ENCODE peak calls at places on chromosome 14, in eight cellular contexts. One of them, this sample, is unnamed.

GRCh38 chr14:90472632-90473031 is 75.8 kb downstream of the CALM1 start:
- DNase-seq in pancreas: no peak
- DNase-seq in activated CD4-positive, alpha-beta T cell treated with anti-CD3 and anti-CD28 coated beads, Interleukin-2, amount 50 U/mL, for 48 hours: no peak
- DNase-seq in fibroblast of pulmonary artery: no peak
- DNase-seq in dermis blood vessel endothelial cell: no peak
- DNase-seq in nephron progenitor cell: no peak
- DNase-seq in glutamatergic neuron: no peak
- DNase-seq in activated CD8-positive, alpha-beta memory T cell treated with anti-CD3 and anti-CD28 coated beads for 4 hours: no peak
- DNase-seq in this sample: no peak

GRCh38 chr14:52033131-52033642 is 35.7 kb downstream of the NID2 start:
- DNase-seq in pancreas: no peak
- DNase-seq in activated CD4-positive, alpha-beta T cell treated with anti-CD3 and anti-CD28 coated beads, Interleukin-2, amount 50 U/mL, for 48 hours: no peak
- DNase-seq in fibroblast of pulmonary artery: no peak
- DNase-seq in dermis blood vessel endothelial cell: no peak
- DNase-seq in nephron progenitor cell: no peak
- DNase-seq in glutamatergic neuron: no peak
- DNase-seq in activated CD8-positive, alpha-beta memory T cell treated with anti-CD3 and anti-CD28 coated beads for 4 hours: no peak
- DNase-seq in this sample: no peak

GRCh38 chr14:76168531-76168930 is 16.8 kb downstream of the GPATCH2L start:
- DNase-seq in pancreas: no peak
- DNase-seq in activated CD4-positive, alpha-beta T cell treated with anti-CD3 and anti-CD28 coated beads, Interleukin-2, amount 50 U/mL, for 48 hours: no peak
- DNase-seq in fibroblast of pulmonary artery: no peak
- DNase-seq in dermis blood vessel endothelial cell: no peak
- DNase-seq in nephron progenitor cell: no peak
- DNase-seq in glutamatergic neuron: no peak
- DNase-seq in activated CD8-positive, alpha-beta memory T cell treated with anti-CD3 and anti-CD28 coated beads for 4 hours: no peak
- DNase-seq in this sample: no peak

GRCh38 chr14:84519836-84520235 is 1010.1 kb upstream of the FLRT2 start:
- DNase-seq in pancreas: no peak
- DNase-seq in activated CD4-positive, alpha-beta T cell treated with anti-CD3 and anti-CD28 coated beads, Interleukin-2, amount 50 U/mL, for 48 hours: no peak
- DNase-seq in fibroblast of pulmonary artery: no peak
- DNase-seq in dermis blood vessel endothelial cell: no peak
- DNase-seq in nephron progenitor cell: no peak
- DNase-seq in glutamatergic neuron: no peak
- DNase-seq in activated CD8-positive, alpha-beta memory T cell treated with anti-CD3 and anti-CD28 coated beads for 4 hours: no peak
- DNase-seq in this sample: no peak

GRCh38 chr14:72611956-72612500 is 281.9 kb downstream of the DPF3 start:
- DNase-seq in pancreas: no peak
- DNase-seq in activated CD4-positive, alpha-beta T cell treated with anti-CD3 and anti-CD28 coated beads, Interleukin-2, amount 50 U/mL, for 48 hours: no peak
- DNase-seq in fibroblast of pulmonary artery: no peak
- DNase-seq in dermis blood vessel endothelial cell: no peak
- DNase-seq in nephron progenitor cell: no peak
- DNase-seq in glutamatergic neuron: no peak
- DNase-seq in activated CD8-positive, alpha-beta memory T cell treated with anti-CD3 and anti-CD28 coated beads for 4 hours: no peak
- DNase-seq in this sample: no peak

GRCh38 chr14:79279645-79280399 is 931.5 kb downstream of the DIO2 start:
- DNase-seq in pancreas: peak
- DNase-seq in activated CD4-positive, alpha-beta T cell treated with anti-CD3 and anti-CD28 coated beads, Interleukin-2, amount 50 U/mL, for 48 hours: no peak
- DNase-seq in fibroblast of pulmonary artery: no peak
- DNase-seq in dermis blood vessel endothelial cell: peak
- DNase-seq in nephron progenitor cell: peak
- DNase-seq in glutamatergic neuron: peak
- DNase-seq in activated CD8-positive, alpha-beta memory T cell treated with anti-CD3 and anti-CD28 coated beads for 4 hours: no peak
- DNase-seq in this sample: peak

GRCh38 chr14:89844508-89844907 is 110.0 kb downstream of the EFCAB11 start:
- DNase-seq in pancreas: no peak
- DNase-seq in activated CD4-positive, alpha-beta T cell treated with anti-CD3 and anti-CD28 coated beads, Interleukin-2, amount 50 U/mL, for 48 hours: no peak
- DNase-seq in fibroblast of pulmonary artery: no peak
- DNase-seq in dermis blood vessel endothelial cell: no peak
- DNase-seq in nephron progenitor cell: no peak
- DNase-seq in glutamatergic neuron: no peak
- DNase-seq in activated CD8-positive, alpha-beta memory T cell treated with anti-CD3 and anti-CD28 coated beads for 4 hours: no peak
- DNase-seq in this sample: no peak

GRCh38 chr14:105710119-105711057 is 184.0 kb downstream of the TMEM121 start:
- DNase-seq in pancreas: no peak
- DNase-seq in activated CD4-positive, alpha-beta T cell treated with anti-CD3 and anti-CD28 coated beads, Interleukin-2, amount 50 U/mL, for 48 hours: no peak
- DNase-seq in fibroblast of pulmonary artery: no peak
- DNase-seq in dermis blood vessel endothelial cell: no peak
- DNase-seq in nephron progenitor cell: no peak
- DNase-seq in glutamatergic neuron: no peak
- DNase-seq in activated CD8-positive, alpha-beta memory T cell treated with anti-CD3 and anti-CD28 coated beads for 4 hours: no peak
- DNase-seq in this sample: no peak

GRCh38 chr14:104309657-104310369 is 171.4 kb downstream of the KIF26A start:
- DNase-seq in pancreas: no peak
- DNase-seq in activated CD4-positive, alpha-beta T cell treated with anti-CD3 and anti-CD28 coated beads, Interleukin-2, amount 50 U/mL, for 48 hours: no peak
- DNase-seq in fibroblast of pulmonary artery: no peak
- DNase-seq in dermis blood vessel endothelial cell: no peak
- DNase-seq in nephron progenitor cell: no peak
- DNase-seq in glutamatergic neuron: peak
- DNase-seq in activated CD8-positive, alpha-beta memory T cell treated with anti-CD3 and anti-CD28 coated beads for 4 hours: no peak
- DNase-seq in this sample: no peak

GRCh38 chr14:80978403-80978802 is 23.0 kb downstream of the TSHR start:
- DNase-seq in pancreas: no peak
- DNase-seq in activated CD4-positive, alpha-beta T cell treated with anti-CD3 and anti-CD28 coated beads, Interleukin-2, amount 50 U/mL, for 48 hours: peak
- DNase-seq in fibroblast of pulmonary artery: no peak
- DNase-seq in dermis blood vessel endothelial cell: no peak
- DNase-seq in nephron progenitor cell: no peak
- DNase-seq in glutamatergic neuron: no peak
- DNase-seq in activated CD8-positive, alpha-beta memory T cell treated with anti-CD3 and anti-CD28 coated beads for 4 hours: no peak
- DNase-seq in this sample: no peak

GRCh38 chr14:102525213-102526143 is 15.9 kb upstream of the ANKRD9 start:
- DNase-seq in pancreas: no peak
- DNase-seq in activated CD4-positive, alpha-beta T cell treated with anti-CD3 and anti-CD28 coated beads, Interleukin-2, amount 50 U/mL, for 48 hours: no peak
- DNase-seq in fibroblast of pulmonary artery: peak
- DNase-seq in dermis blood vessel endothelial cell: peak
- DNase-seq in nephron progenitor cell: no peak
- DNase-seq in glutamatergic neuron: no peak
- DNase-seq in activated CD8-positive, alpha-beta memory T cell treated with anti-CD3 and anti-CD28 coated beads for 4 hours: no peak
- DNase-seq in this sample: peak

GRCh38 chr14:100106661-100107112 is 41.5 kb downstream of the EVL start:
- DNase-seq in pancreas: no peak
- DNase-seq in activated CD4-positive, alpha-beta T cell treated with anti-CD3 and anti-CD28 coated beads, Interleukin-2, amount 50 U/mL, for 48 hours: no peak
- DNase-seq in fibroblast of pulmonary artery: no peak
- DNase-seq in dermis blood vessel endothelial cell: peak
- DNase-seq in nephron progenitor cell: no peak
- DNase-seq in glutamatergic neuron: no peak
- DNase-seq in activated CD8-positive, alpha-beta memory T cell treated with anti-CD3 and anti-CD28 coated beads for 4 hours: no peak
- DNase-seq in this sample: no peak

GRCh38 chr14:77026166-77026929 is 2.2 kb downstream of the IRF2BPL start:
- DNase-seq in pancreas: no peak
- DNase-seq in activated CD4-positive, alpha-beta T cell treated with anti-CD3 and anti-CD28 coated beads, Interleukin-2, amount 50 U/mL, for 48 hours: peak
- DNase-seq in fibroblast of pulmonary artery: peak
- DNase-seq in dermis blood vessel endothelial cell: peak
- DNase-seq in nephron progenitor cell: no peak
- DNase-seq in glutamatergic neuron: no peak
- DNase-seq in activated CD8-positive, alpha-beta memory T cell treated with anti-CD3 and anti-CD28 coated beads for 4 hours: no peak
- DNase-seq in this sample: no peak

GRCh38 chr14:106308839-106309389 is 782.5 kb downstream of the TMEM121 start:
- DNase-seq in pancreas: no peak
- DNase-seq in activated CD4-positive, alpha-beta T cell treated with anti-CD3 and anti-CD28 coated beads, Interleukin-2, amount 50 U/mL, for 48 hours: peak
- DNase-seq in fibroblast of pulmonary artery: no peak
- DNase-seq in dermis blood vessel endothelial cell: peak
- DNase-seq in nephron progenitor cell: peak
- DNase-seq in glutamatergic neuron: no peak
- DNase-seq in activated CD8-positive, alpha-beta memory T cell treated with anti-CD3 and anti-CD28 coated beads for 4 hours: peak
- DNase-seq in this sample: no peak

GRCh38 chr14:100467939-100468338 is 119.3 kb downstream of the BEGAIN start:
- DNase-seq in pancreas: no peak
- DNase-seq in activated CD4-positive, alpha-beta T cell treated with anti-CD3 and anti-CD28 coated beads, Interleukin-2, amount 50 U/mL, for 48 hours: no peak
- DNase-seq in fibroblast of pulmonary artery: no peak
- DNase-seq in dermis blood vessel endothelial cell: no peak
- DNase-seq in nephron progenitor cell: no peak
- DNase-seq in glutamatergic neuron: no peak
- DNase-seq in activated CD8-positive, alpha-beta memory T cell treated with anti-CD3 and anti-CD28 coated beads for 4 hours: no peak
- DNase-seq in this sample: no peak

GRCh38 chr14:103140316-103141109 is 17.3 kb downstream of the TNFAIP2 start:
- DNase-seq in pancreas: no peak
- DNase-seq in activated CD4-positive, alpha-beta T cell treated with anti-CD3 and anti-CD28 coated beads, Interleukin-2, amount 50 U/mL, for 48 hours: no peak
- DNase-seq in fibroblast of pulmonary artery: no peak
- DNase-seq in dermis blood vessel endothelial cell: no peak
- DNase-seq in nephron progenitor cell: no peak
- DNase-seq in glutamatergic neuron: no peak
- DNase-seq in activated CD8-positive, alpha-beta memory T cell treated with anti-CD3 and anti-CD28 coated beads for 4 hours: no peak
- DNase-seq in this sample: no peak

GRCh38 chr14:78010688-78011087 is 159.5 kb upstream of the NRXN3 start:
- DNase-seq in pancreas: no peak
- DNase-seq in activated CD4-positive, alpha-beta T cell treated with anti-CD3 and anti-CD28 coated beads, Interleukin-2, amount 50 U/mL, for 48 hours: no peak
- DNase-seq in fibroblast of pulmonary artery: peak
- DNase-seq in dermis blood vessel endothelial cell: no peak
- DNase-seq in nephron progenitor cell: no peak
- DNase-seq in glutamatergic neuron: no peak
- DNase-seq in activated CD8-positive, alpha-beta memory T cell treated with anti-CD3 and anti-CD28 coated beads for 4 hours: no peak
- DNase-seq in this sample: peak

GRCh38 chr14:106840258-106840657 is 1313.9 kb downstream of the TMEM121 start:
- DNase-seq in pancreas: no peak
- DNase-seq in activated CD4-positive, alpha-beta T cell treated with anti-CD3 and anti-CD28 coated beads, Interleukin-2, amount 50 U/mL, for 48 hours: no peak
- DNase-seq in fibroblast of pulmonary artery: no peak
- DNase-seq in dermis blood vessel endothelial cell: no peak
- DNase-seq in nephron progenitor cell: no peak
- DNase-seq in glutamatergic neuron: no peak
- DNase-seq in activated CD8-positive, alpha-beta memory T cell treated with anti-CD3 and anti-CD28 coated beads for 4 hours: no peak
- DNase-seq in this sample: no peak

GRCh38 chr14:61923348-61923747 is 161.1 kb downstream of the SNAPC1 start:
- DNase-seq in pancreas: no peak
- DNase-seq in activated CD4-positive, alpha-beta T cell treated with anti-CD3 and anti-CD28 coated beads, Interleukin-2, amount 50 U/mL, for 48 hours: no peak
- DNase-seq in fibroblast of pulmonary artery: peak
- DNase-seq in dermis blood vessel endothelial cell: peak
- DNase-seq in nephron progenitor cell: no peak
- DNase-seq in glutamatergic neuron: no peak
- DNase-seq in activated CD8-positive, alpha-beta memory T cell treated with anti-CD3 and anti-CD28 coated beads for 4 hours: no peak
- DNase-seq in this sample: peak

GRCh38 chr14:104149617-104150141 is 11.3 kb downstream of the KIF26A start:
- DNase-seq in pancreas: peak
- DNase-seq in activated CD4-positive, alpha-beta T cell treated with anti-CD3 and anti-CD28 coated beads, Interleukin-2, amount 50 U/mL, for 48 hours: peak
- DNase-seq in fibroblast of pulmonary artery: no peak
- DNase-seq in dermis blood vessel endothelial cell: peak
- DNase-seq in nephron progenitor cell: peak
- DNase-seq in glutamatergic neuron: peak
- DNase-seq in activated CD8-positive, alpha-beta memory T cell treated with anti-CD3 and anti-CD28 coated beads for 4 hours: no peak
- DNase-seq in this sample: no peak

GRCh38 chr14:74412753-74413152 is 13.3 kb downstream of the SYNDIG1L start:
- DNase-seq in pancreas: no peak
- DNase-seq in activated CD4-positive, alpha-beta T cell treated with anti-CD3 and anti-CD28 coated beads, Interleukin-2, amount 50 U/mL, for 48 hours: no peak
- DNase-seq in fibroblast of pulmonary artery: no peak
- DNase-seq in dermis blood vessel endothelial cell: no peak
- DNase-seq in nephron progenitor cell: no peak
- DNase-seq in glutamatergic neuron: no peak
- DNase-seq in activated CD8-positive, alpha-beta memory T cell treated with anti-CD3 and anti-CD28 coated beads for 4 hours: no peak
- DNase-seq in this sample: no peak

GRCh38 chr14:34741840-34742239 is 27.4 kb upstream of the CFL2 start:
- DNase-seq in pancreas: no peak
- DNase-seq in activated CD4-positive, alpha-beta T cell treated with anti-CD3 and anti-CD28 coated beads, Interleukin-2, amount 50 U/mL, for 48 hours: no peak
- DNase-seq in fibroblast of pulmonary artery: no peak
- DNase-seq in dermis blood vessel endothelial cell: no peak
- DNase-seq in nephron progenitor cell: no peak
- DNase-seq in glutamatergic neuron: no peak
- DNase-seq in activated CD8-positive, alpha-beta memory T cell treated with anti-CD3 and anti-CD28 coated beads for 4 hours: no peak
- DNase-seq in this sample: no peak

GRCh38 chr14:65639216-65639615 is 226.7 kb downstream of the FUT8 start:
- DNase-seq in pancreas: no peak
- DNase-seq in activated CD4-positive, alpha-beta T cell treated with anti-CD3 and anti-CD28 coated beads, Interleukin-2, amount 50 U/mL, for 48 hours: no peak
- DNase-seq in fibroblast of pulmonary artery: peak
- DNase-seq in dermis blood vessel endothelial cell: peak
- DNase-seq in nephron progenitor cell: no peak
- DNase-seq in glutamatergic neuron: no peak
- DNase-seq in activated CD8-positive, alpha-beta memory T cell treated with anti-CD3 and anti-CD28 coated beads for 4 hours: no peak
- DNase-seq in this sample: no peak

GRCh38 chr14:54108481-54109471 is 152.2 kb upstream of the BMP4 start:
- DNase-seq in pancreas: no peak
- DNase-seq in activated CD4-positive, alpha-beta T cell treated with anti-CD3 and anti-CD28 coated beads, Interleukin-2, amount 50 U/mL, for 48 hours: no peak
- DNase-seq in fibroblast of pulmonary artery: peak
- DNase-seq in dermis blood vessel endothelial cell: peak
- DNase-seq in nephron progenitor cell: no peak
- DNase-seq in glutamatergic neuron: no peak
- DNase-seq in activated CD8-positive, alpha-beta memory T cell treated with anti-CD3 and anti-CD28 coated beads for 4 hours: no peak
- DNase-seq in this sample: peak

GRCh38 chr14:98173291-98173690 is 1098.7 kb downstream of the BCL11B start:
- DNase-seq in pancreas: no peak
- DNase-seq in activated CD4-positive, alpha-beta T cell treated with anti-CD3 and anti-CD28 coated beads, Interleukin-2, amount 50 U/mL, for 48 hours: peak
- DNase-seq in fibroblast of pulmonary artery: no peak
- DNase-seq in dermis blood vessel endothelial cell: no peak
- DNase-seq in nephron progenitor cell: no peak
- DNase-seq in glutamatergic neuron: no peak
- DNase-seq in activated CD8-positive, alpha-beta memory T cell treated with anti-CD3 and anti-CD28 coated beads for 4 hours: peak
- DNase-seq in this sample: no peak

GRCh38 chr14:79513446-79513845 is 697.9 kb downstream of the DIO2 start:
- DNase-seq in pancreas: no peak
- DNase-seq in activated CD4-positive, alpha-beta T cell treated with anti-CD3 and anti-CD28 coated beads, Interleukin-2, amount 50 U/mL, for 48 hours: no peak
- DNase-seq in fibroblast of pulmonary artery: no peak
- DNase-seq in dermis blood vessel endothelial cell: no peak
- DNase-seq in nephron progenitor cell: no peak
- DNase-seq in glutamatergic neuron: no peak
- DNase-seq in activated CD8-positive, alpha-beta memory T cell treated with anti-CD3 and anti-CD28 coated beads for 4 hours: no peak
- DNase-seq in this sample: no peak

GRCh38 chr14:69741055-69741454 is 25.9 kb upstream of the SRSF5 start:
- DNase-seq in pancreas: no peak
- DNase-seq in activated CD4-positive, alpha-beta T cell treated with anti-CD3 and anti-CD28 coated beads, Interleukin-2, amount 50 U/mL, for 48 hours: no peak
- DNase-seq in fibroblast of pulmonary artery: no peak
- DNase-seq in dermis blood vessel endothelial cell: no peak
- DNase-seq in nephron progenitor cell: no peak
- DNase-seq in glutamatergic neuron: no peak
- DNase-seq in activated CD8-positive, alpha-beta memory T cell treated with anti-CD3 and anti-CD28 coated beads for 4 hours: no peak
- DNase-seq in this sample: no peak

GRCh38 chr14:100065942-100066574 is 836 bp downstream of the EVL start:
- DNase-seq in pancreas: no peak
- DNase-seq in activated CD4-positive, alpha-beta T cell treated with anti-CD3 and anti-CD28 coated beads, Interleukin-2, amount 50 U/mL, for 48 hours: peak
- DNase-seq in fibroblast of pulmonary artery: no peak
- DNase-seq in dermis blood vessel endothelial cell: no peak
- DNase-seq in nephron progenitor cell: no peak
- DNase-seq in glutamatergic neuron: no peak
- DNase-seq in activated CD8-positive, alpha-beta memory T cell treated with anti-CD3 and anti-CD28 coated beads for 4 hours: peak
- DNase-seq in this sample: no peak